ENCODE peak calls at places on chromosomes 7 and 10, in seven cellular contexts. H is GM23248; B is aorta; P is lower lobe of right lung; N is uterus; O is endodermal cell; Z is CD8-positive, alpha-beta memory T cell. J is an unnamed sample.

GRCh38 chr10:4941540-4942330 is 21.5 kb upstream of the AKR1C1 start:
- DNase-seq in P (no peak), H (peak; percentile 38), Z (no peak), B (no peak), N (no peak), O (no peak), J (no peak)

GRCh38 chr10:104824378-104825006 is 183.4 kb downstream of the SORCS3 start:
- DNase-seq in N (no peak), O (peak; percentile 93), Z (peak; percentile 1), B (no peak), H (peak; percentile 51), P (no peak), J (no peak)

GRCh38 chr10:22764639-22765038 is 50.3 kb upstream of the PIP4K2A start:
- DNase-seq in H (no peak), O (no peak), P (no peak), B (no peak), Z (no peak), N (no peak), J (no peak)

GRCh38 chr10:78301891-78302738 is 268.5 kb downstream of the RPS24 start:
- DNase-seq in Z (no peak), N (no peak), B (no peak), P (no peak), O (peak; percentile 68), H (peak; percentile 8), J (no peak)

GRCh38 chr10:36236931-36237330 is 594.8 kb upstream of the FZD8 start:
- DNase-seq in P (no peak), O (no peak), H (no peak), N (no peak), B (no peak), Z (no peak), J (no peak)

GRCh38 chr10:72691470-72692056 is 380 bp upstream of the MCU start:
- DNase-seq in O (no peak), P (no peak), N (no peak), B (no peak), Z (no peak), H (no peak), J (no peak)

GRCh38 chr10:50310560-50311174 is 59.4 kb upstream of the ASAH2 start:
- DNase-seq in B (no peak), H (no peak), P (no peak), Z (no peak), N (no peak), O (peak; percentile 91), J (no peak)

GRCh38 chr10:64699244-64699643 is 1178.0 kb downstream of the REEP3 start:
- DNase-seq in P (no peak), B (no peak), H (no peak), N (no peak), O (no peak), Z (no peak), J (no peak)

GRCh38 chr10:92291921-92292860 is 1.2 kb downstream of the MARCHF5 start:
- DNase-seq in H (peak; percentile 74), O (peak; percentile 64), B (no peak), P (peak; percentile 61), Z (peak; percentile 34), N (peak; percentile 49), J (no peak)

GRCh38 chr10:114779803-114780609 is 41.6 kb upstream of the FHIP2A start:
- DNase-seq in O (no peak), B (no peak), H (peak; percentile 72), N (no peak), P (no peak), Z (no peak), J (no peak)

GRCh38 chr7:70595741-70596574 is 536.0 kb upstream of the GALNT17 start:
- DNase-seq in Z (no peak), O (peak; percentile 86), N (no peak), B (peak; percentile 76), P (peak; percentile 45), H (peak; percentile 31), J (no peak)

GRCh38 chr10:119655566-119656001 is 4.4 kb downstream of the BAG3 start:
- DNase-seq in O (no peak), Z (peak; percentile 30), N (peak; percentile 67), P (no peak), H (peak; percentile 94), B (no peak), J (no peak)

GRCh38 chr10:4830546-4830945 is 4.5 kb downstream of the AKR1E2 start:
- DNase-seq in Z (no peak), O (no peak), B (no peak), N (no peak), H (no peak), P (no peak), J (no peak)

GRCh38 chr7:10703059-10703458 is 270.6 kb upstream of the PHF14 start:
- DNase-seq in P (no peak), O (no peak), N (no peak), H (no peak), Z (no peak), B (no peak), J (no peak)

GRCh38 chr7:149625947-149626392 is 128.4 kb upstream of the ZNF746 start:
- DNase-seq in Z (no peak), H (no peak), B (no peak), N (peak; percentile 55), P (no peak), O (no peak), J (no peak)

GRCh38 chr7:55575098-55575497 is 2.8 kb upstream of the VOPP1 start:
- DNase-seq in O (no peak), N (no peak), B (no peak), P (no peak), H (no peak), Z (no peak), J (no peak)

GRCh38 chr7:158075633-158076001 is 512.0 kb downstream of the PTPRN2 start:
- DNase-seq in H (no peak), B (peak; percentile 68), O (no peak), P (no peak), N (no peak), Z (no peak), J (no peak)

GRCh38 chr7:158072889-158073730 is 514.5 kb downstream of the PTPRN2 start:
- DNase-seq in Z (no peak), P (no peak), B (peak; percentile 69), N (no peak), O (no peak), H (no peak), J (no peak)

GRCh38 chr7:158074896-158075632 is 512.6 kb downstream of the PTPRN2 start:
- DNase-seq in H (no peak), O (no peak), B (peak; percentile 51), Z (no peak), N (no peak), P (no peak), J (no peak)

GRCh38 chr7:158076215-158076614 is 511.4 kb downstream of the PTPRN2 start:
- DNase-seq in Z (no peak), P (no peak), H (no peak), N (no peak), B (peak; percentile 69), O (no peak), J (no peak)

DNA sequence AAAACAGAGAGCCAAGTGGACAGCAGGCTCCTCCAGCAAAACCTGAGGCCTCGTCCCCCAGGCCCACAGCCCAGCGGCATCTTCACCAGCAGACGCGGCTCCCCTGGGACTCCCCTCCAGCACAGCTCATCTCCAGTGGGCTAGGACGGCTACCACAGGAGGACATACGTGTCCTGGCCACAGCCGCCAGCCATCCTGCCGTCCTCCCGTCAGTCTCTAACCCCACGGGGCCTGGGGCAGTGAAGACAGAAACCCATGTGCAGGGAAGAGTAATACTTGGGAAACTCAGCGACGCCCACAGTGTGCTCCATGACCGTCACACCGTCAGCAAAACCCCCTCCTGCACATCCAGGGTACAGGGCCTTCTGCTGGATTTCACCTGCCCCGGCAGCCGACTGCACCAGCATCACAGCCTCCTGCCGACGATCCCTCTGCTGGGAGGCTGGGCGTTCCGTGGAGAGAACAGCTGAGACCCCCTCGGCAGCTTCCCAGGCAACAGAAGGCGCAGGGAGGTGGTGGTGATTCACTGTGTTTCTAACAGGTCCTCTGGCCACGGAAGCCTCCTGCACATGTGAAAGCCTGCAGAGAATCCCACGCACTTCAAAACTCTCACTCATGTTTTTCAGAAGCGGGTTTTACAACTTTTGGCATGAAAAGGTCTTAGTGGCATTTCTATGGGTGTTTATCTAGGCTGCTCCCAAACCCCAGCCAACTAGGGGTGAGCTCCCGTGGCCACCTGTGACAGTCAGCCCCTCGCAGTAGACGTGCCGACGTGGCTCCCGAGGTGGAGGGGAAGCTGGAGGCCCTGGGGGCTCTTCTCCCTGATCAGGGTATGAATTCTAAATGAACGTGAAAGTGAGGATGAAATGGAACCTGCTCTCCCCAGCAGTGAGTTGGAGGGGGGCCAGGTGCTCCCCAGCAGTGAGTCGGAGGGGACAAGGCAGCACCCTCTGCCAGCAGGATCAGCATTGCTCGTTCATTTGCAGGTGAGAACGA is 513.5 kb downstream of the PTPRN2 start:
- DNase-seq in B (peak; percentile 60), P (no peak), H (no peak), O (no peak), Z (no peak), N (no peak), J (no peak)
- H3K9me3 ChIP-seq in B (no peaks in the 10 kb centered on the region), P (no peaks in the 10 kb centered on the region), H (no peaks in the 10 kb centered on the region), O (peaks cover 77% of the 10 kb centered on the region), Z (no peaks in the 10 kb centered on the region), N (no peaks in the 10 kb centered on the region), J (no peaks in the 10 kb centered on the region)

GRCh38 chr10:108327706-108328105 is 1163.2 kb upstream of the SORCS1 start:
- DNase-seq in O (no peak), B (no peak), N (no peak), H (peak; percentile 70), Z (no peak), P (no peak), J (no peak)
- H3K9me3 ChIP-seq in O (no peaks in the 10 kb centered on the region), B (no peaks in the 10 kb centered on the region), N (no peaks in the 10 kb centered on the region), H (no peaks in the 10 kb centered on the region), Z (no peaks in the 10 kb centered on the region), P (no peaks in the 10 kb centered on the region), J (no peaks in the 10 kb centered on the region)

DNA sequence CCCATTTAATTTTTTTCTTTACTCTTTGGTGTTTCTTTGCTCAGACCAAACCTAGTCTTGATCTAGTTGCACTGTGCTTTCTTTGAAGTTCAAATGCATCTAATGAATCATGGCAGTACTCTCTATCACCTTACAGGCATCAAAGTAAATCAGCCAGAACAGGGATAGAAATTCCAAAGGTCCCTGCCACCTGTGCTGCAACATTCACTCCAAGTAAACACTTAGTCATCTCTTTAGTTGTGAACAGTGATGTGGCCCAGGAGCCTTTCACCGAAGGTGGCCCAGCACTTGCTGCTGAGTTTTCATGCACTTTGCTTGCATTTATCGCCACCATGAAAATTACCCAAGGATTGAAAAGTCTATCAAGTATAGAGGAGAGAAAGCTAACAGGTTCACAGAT is 314.1 kb upstream of the ETV1 start:
- DNase-seq in B (no peak), Z (no peak), P (no peak), H (no peak), N (no peak), O (peak; percentile 58), J (no peak)
- H3K9me3 ChIP-seq in B (no peaks in the 10 kb centered on the region), Z (no peaks in the 10 kb centered on the region), P (no peaks in the 10 kb centered on the region), H (no peaks in the 10 kb centered on the region), N (no peaks in the 10 kb centered on the region), O (no peaks in the 10 kb centered on the region), J (no peaks in the 10 kb centered on the region)

DNA sequence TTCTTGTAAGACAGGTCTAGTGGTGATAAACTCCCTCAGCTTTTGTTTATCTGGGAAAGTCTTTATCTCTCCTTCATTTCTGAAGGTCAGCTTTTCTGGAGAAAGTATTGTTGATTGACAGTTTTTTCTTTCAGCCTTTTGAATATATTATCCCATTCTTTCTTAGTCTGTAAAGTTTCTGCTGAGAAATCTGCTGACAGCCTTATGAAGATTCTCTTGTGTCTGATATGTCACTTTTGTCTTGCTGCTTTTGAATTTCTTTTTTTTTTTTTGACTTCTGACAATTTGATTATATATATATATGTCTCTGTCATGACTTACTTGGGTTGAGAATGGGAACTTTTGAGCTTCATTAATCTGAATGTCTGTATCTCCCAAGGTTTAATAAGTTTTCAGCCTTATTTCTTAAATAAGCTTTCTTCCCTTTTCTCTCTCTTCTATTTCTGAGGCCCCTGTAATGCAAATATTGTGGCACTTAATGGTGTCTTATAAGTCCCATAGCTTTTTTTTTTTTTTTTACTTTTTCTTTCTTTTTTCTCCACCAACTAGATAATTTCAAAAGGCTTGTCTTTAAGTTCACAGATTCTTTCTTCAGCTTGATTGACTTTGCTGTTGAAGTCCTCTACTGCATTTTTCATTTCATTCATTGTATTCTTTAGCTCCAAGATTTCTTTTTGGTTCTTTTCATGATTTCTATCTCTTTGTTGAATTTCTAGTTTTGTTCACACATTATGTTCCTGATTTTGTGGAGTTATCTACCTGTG is 81.4 kb upstream of the IL6 start:
- DNase-seq in Z (no peak), N (no peak), P (no peak), B (no peak), O (no peak), H (no peak), J (no peak)
- H3K9me3 ChIP-seq in Z (peaks cover 11% of the 10 kb centered on the region), N (peaks cover 30% of the 10 kb centered on the region), P (peaks cover 41% of the 10 kb centered on the region), B (peaks cover 7% of the 10 kb centered on the region), O (peaks cover 100% of the 10 kb centered on the region), H (peaks cover 13% of the 10 kb centered on the region), J (peaks cover 22% of the 10 kb centered on the region)